ENCODE peak calls at places on chromosomes 3 and 15, in four cellular contexts. One of them, this sample, is unnamed.

GRCh38 chr15:71565636-71566160 is 244.7 kb upstream of the NR2E3 start:
- DNase-seq in hepatic stellate cell: no peak
- DNase-seq in GM03348: no peak
- DNase-seq in non-pigmented ciliary epithelial cell: no peak
- DNase-seq in this sample: no peak

GRCh38 chr3:38153986-38154608 is 11.2 kb upstream of the OXSR1 start:
- DNase-seq in GM03348: peak
- DNase-seq in non-pigmented ciliary epithelial cell: no peak
- DNase-seq in hepatic stellate cell: no peak
- DNase-seq in this sample: peak

GRCh38 chr15:55334997-55335396 is 16.0 kb downstream of the PIGB start:
- DNase-seq in non-pigmented ciliary epithelial cell: no peak
- DNase-seq in GM03348: no peak
- DNase-seq in hepatic stellate cell: no peak
- DNase-seq in this sample: no peak

GRCh38 chr3:39132096-39133092 is 21.0 kb downstream of the CSRNP1 start:
- DNase-seq in GM03348: no peak
- DNase-seq in non-pigmented ciliary epithelial cell: no peak
- DNase-seq in hepatic stellate cell: no peak
- DNase-seq in this sample: no peak

GRCh38 chr15:73876779-73877178 is 3.4 kb downstream of the TBC1D21 start:
- DNase-seq in GM03348: no peak
- DNase-seq in hepatic stellate cell: no peak
- DNase-seq in non-pigmented ciliary epithelial cell: no peak
- DNase-seq in this sample: no peak

GRCh38 chr3:123740391-123740822 is 143.7 kb downstream of the MYLK start:
- DNase-seq in non-pigmented ciliary epithelial cell: no peak
- DNase-seq in hepatic stellate cell: no peak
- DNase-seq in GM03348: no peak
- DNase-seq in this sample: no peak

GRCh38 chr15:65530318-65531111 is at the start of gene HACD3:
- DNase-seq in non-pigmented ciliary epithelial cell: no peak
- DNase-seq in GM03348: peak
- DNase-seq in hepatic stellate cell: peak
- DNase-seq in this sample: no peak

GRCh38 chr15:85974348-85974705 is 105.3 kb upstream of the AGBL1 start:
- DNase-seq in GM03348: no peak
- DNase-seq in non-pigmented ciliary epithelial cell: no peak
- DNase-seq in hepatic stellate cell: no peak
- DNase-seq in this sample: no peak

GRCh38 chr15:93073465-93073952 is 15.5 kb downstream of the RGMA start:
- DNase-seq in non-pigmented ciliary epithelial cell: no peak
- DNase-seq in GM03348: no peak
- DNase-seq in hepatic stellate cell: no peak
- DNase-seq in this sample: no peak

GRCh38 chr15:36371509-36371908 is 207.9 kb upstream of the CDIN1 start:
- DNase-seq in non-pigmented ciliary epithelial cell: no peak
- DNase-seq in GM03348: no peak
- DNase-seq in hepatic stellate cell: no peak
- DNase-seq in this sample: no peak

GRCh38 chr3:155362808-155363689 is 69.6 kb upstream of the STRIT1 start:
- DNase-seq in GM03348: no peak
- DNase-seq in non-pigmented ciliary epithelial cell: no peak
- DNase-seq in hepatic stellate cell: no peak
- DNase-seq in this sample: no peak

GRCh38 chr3:104673981-104674380 is 692.7 kb upstream of the ALCAM start:
- DNase-seq in non-pigmented ciliary epithelial cell: no peak
- DNase-seq in GM03348: no peak
- DNase-seq in hepatic stellate cell: no peak
- DNase-seq in this sample: no peak

GRCh38 chr3:174089592-174089991 is 692.0 kb downstream of the NLGN1 start:
- DNase-seq in non-pigmented ciliary epithelial cell: no peak
- DNase-seq in GM03348: no peak
- DNase-seq in hepatic stellate cell: no peak
- DNase-seq in this sample: no peak

GRCh38 chr3:48639944-48640606 is 4.8 kb upstream of the SLC26A6 start:
- DNase-seq in GM03348: no peak
- DNase-seq in non-pigmented ciliary epithelial cell: no peak
- DNase-seq in hepatic stellate cell: no peak
- DNase-seq in this sample: no peak

GRCh38 chr15:72319360-72319984 is 485 bp downstream of the CELF6 start:
- DNase-seq in hepatic stellate cell: peak
- DNase-seq in non-pigmented ciliary epithelial cell: no peak
- DNase-seq in GM03348: peak
- DNase-seq in this sample: no peak

GRCh38 chr3:51777985-51778384 is 1.1 kb downstream of the IQCF6 start:
- DNase-seq in hepatic stellate cell: no peak
- DNase-seq in non-pigmented ciliary epithelial cell: no peak
- DNase-seq in GM03348: no peak
- DNase-seq in this sample: no peak

GRCh38 chr15:59590027-59590426 is 21.6 kb upstream of the GCNT3 start:
- DNase-seq in GM03348: no peak
- DNase-seq in non-pigmented ciliary epithelial cell: no peak
- DNase-seq in hepatic stellate cell: no peak
- DNase-seq in this sample: no peak

GRCh38 chr15:95584088-95584487 is 746.4 kb upstream of the NR2F2 start:
- DNase-seq in GM03348: no peak
- DNase-seq in non-pigmented ciliary epithelial cell: no peak
- DNase-seq in hepatic stellate cell: no peak
- DNase-seq in this sample: no peak

GRCh38 chr3:50238549-50239026 is 2.6 kb downstream of the GNAI2 start:
- DNase-seq in non-pigmented ciliary epithelial cell: no peak
- DNase-seq in hepatic stellate cell: no peak
- DNase-seq in GM03348: peak
- DNase-seq in this sample: no peak

GRCh38 chr15:57619746-57620145 is 28.0 kb downstream of the MYZAP start:
- DNase-seq in GM03348: no peak
- DNase-seq in hepatic stellate cell: no peak
- DNase-seq in non-pigmented ciliary epithelial cell: no peak
- DNase-seq in this sample: no peak

GRCh38 chr3:32203854-32204253 is 34.6 kb upstream of the CMTM8 start:
- DNase-seq in hepatic stellate cell: no peak
- DNase-seq in non-pigmented ciliary epithelial cell: no peak
- DNase-seq in GM03348: peak
- DNase-seq in this sample: no peak

GRCh38 chr3:124783696-124784095 is 53.4 kb downstream of the UMPS start:
- DNase-seq in hepatic stellate cell: no peak
- DNase-seq in GM03348: no peak
- DNase-seq in non-pigmented ciliary epithelial cell: no peak
- DNase-seq in this sample: no peak

GRCh38 chr3:130508970-130509369 is 8.0 kb upstream of the COL6A6 start:
- DNase-seq in hepatic stellate cell: no peak
- DNase-seq in GM03348: peak
- DNase-seq in non-pigmented ciliary epithelial cell: no peak
- DNase-seq in this sample: no peak

GRCh38 chr3:44060164-44060563 is 181.5 kb upstream of the TOPAZ1 start:
- DNase-seq in hepatic stellate cell: no peak
- DNase-seq in GM03348: no peak
- DNase-seq in non-pigmented ciliary epithelial cell: no peak
- DNase-seq in this sample: no peak

GRCh38 chr3:186519021-186519658 is 25.0 kb downstream of the CRYGS start:
- DNase-seq in non-pigmented ciliary epithelial cell: no peak
- DNase-seq in GM03348: no peak
- DNase-seq in hepatic stellate cell: no peak
- DNase-seq in this sample: no peak

GRCh38 chr15:59739557-59740186 is 50.6 kb upstream of the BNIP2 start:
- DNase-seq in non-pigmented ciliary epithelial cell: no peak
- DNase-seq in hepatic stellate cell: no peak
- DNase-seq in GM03348: no peak
- DNase-seq in this sample: no peak